ENCODE peak calls at places on chromosome 13, in four cellular contexts. C is AG09319, O is Calu3, G is hippocampal formation. N is an unnamed sample.

GRCh38 chr13:112756511-112756966 is 66.7 kb downstream of the ATP11A start:
- DNase-seq in C (no peak), O (no peak), G (no peak), N (no peak)

GRCh38 chr13:94711561-94712286 is 621 bp downstream of the SOX21 start:
- DNase-seq in C (no peak), O (peak; percentile 7), G (no peak), N (no peak)

GRCh38 chr13:99434258-99434788 is 66.9 kb upstream of the TM9SF2 start:
- DNase-seq in C (no peak), O (no peak), G (no peak), N (peak; percentile 81)

GRCh38 chr13:45718063-45718462 is 15.9 kb downstream of the CBY2 start:
- DNase-seq in C (no peak), O (no peak), G (peak; percentile 0), N (peak; percentile 59)

GRCh38 chr13:57627663-57628062 is 3.9 kb upstream of the PCDH17 start:
- DNase-seq in C (no peak), O (no peak), G (peak; percentile 52), N (no peak)

GRCh38 chr13:26964278-26965057 is 203.9 kb upstream of the GPR12 start:
- DNase-seq in C (no peak), O (peak; percentile 42), G (no peak), N (no peak)

GRCh38 chr13:110014719-110015118 is 228.3 kb upstream of the IRS2 start:
- DNase-seq in C (no peak), O (no peak), G (no peak), N (no peak)

GRCh38 chr13:87035538-87035937 is 635.6 kb upstream of the SLITRK5 start:
- DNase-seq in C (no peak), O (no peak), G (no peak), N (no peak)

GRCh38 chr13:110363009-110363408 is 55.9 kb downstream of the COL4A2 start:
- DNase-seq in C (no peak), O (no peak), G (no peak), N (peak; percentile 79)

GRCh38 chr13:100035936-100036335 is 53.0 kb upstream of the PCCA start:
- DNase-seq in C (no peak), O (no peak), G (no peak), N (no peak)

GRCh38 chr13:28678809-28679208 is 19.9 kb downstream of the POMP start:
- DNase-seq in C (no peak), O (no peak), G (no peak), N (no peak)

GRCh38 chr13:25847145-25847544 is 204.7 kb downstream of the SHISA2 start:
- DNase-seq in C (no peak), O (no peak), G (no peak), N (no peak)